ENCODE peak calls at places on chromosomes 16 and 17, in eight cellular contexts. One of them, this sample, is unnamed.

GRCh38 chr17:80770881-80771611 is 220.6 kb upstream of the CHMP6 start:
- DNase-seq in hypothalamus: no peak
- DNase-seq in heart right ventricle: no peak
- DNase-seq in brain microvascular endothelial cell: no peak
- DNase-seq in stimulated activated CD4-positive, alpha-beta T cell treated with anti-CD3 and anti-CD28 coated beads, TNF-alpha, amount 100 ng/mL, for 48 hours: no peak
- DNase-seq in stimulated activated CD8-positive, alpha-beta memory T cell treated with anti-CD3 and anti-CD28 coated beads, Interleukin-4, amount 100 ng/mL, for 48 hours: no peak
- DNase-seq in HAP-1: no peak
- DNase-seq in amniotic epithelial cell: no peak
- DNase-seq in this sample: no peak

GRCh38 chr17:57463103-57463885 is 207.0 kb downstream of the MSI2 start:
- DNase-seq in amniotic epithelial cell: peak
- DNase-seq in heart right ventricle: no peak
- DNase-seq in hypothalamus: no peak
- DNase-seq in stimulated activated CD8-positive, alpha-beta memory T cell treated with anti-CD3 and anti-CD28 coated beads, Interleukin-4, amount 100 ng/mL, for 48 hours: peak
- DNase-seq in stimulated activated CD4-positive, alpha-beta T cell treated with anti-CD3 and anti-CD28 coated beads, TNF-alpha, amount 100 ng/mL, for 48 hours: peak
- DNase-seq in HAP-1: no peak
- DNase-seq in brain microvascular endothelial cell: peak
- DNase-seq in this sample: peak

GRCh38 chr17:4365628-4366311 is 705 bp downstream of the UBE2G1 start:
- DNase-seq in heart right ventricle: peak
- DNase-seq in HAP-1: peak
- DNase-seq in hypothalamus: no peak
- DNase-seq in brain microvascular endothelial cell: no peak
- DNase-seq in amniotic epithelial cell: no peak
- DNase-seq in stimulated activated CD4-positive, alpha-beta T cell treated with anti-CD3 and anti-CD28 coated beads, TNF-alpha, amount 100 ng/mL, for 48 hours: no peak
- DNase-seq in stimulated activated CD8-positive, alpha-beta memory T cell treated with anti-CD3 and anti-CD28 coated beads, Interleukin-4, amount 100 ng/mL, for 48 hours: peak
- DNase-seq in this sample: no peak

GRCh38 chr17:45813051-45813731 is 29.1 kb downstream of the CRHR1 start:
- DNase-seq in HAP-1: no peak
- DNase-seq in heart right ventricle: no peak
- DNase-seq in amniotic epithelial cell: no peak
- DNase-seq in stimulated activated CD4-positive, alpha-beta T cell treated with anti-CD3 and anti-CD28 coated beads, TNF-alpha, amount 100 ng/mL, for 48 hours: no peak
- DNase-seq in hypothalamus: no peak
- DNase-seq in brain microvascular endothelial cell: no peak
- DNase-seq in stimulated activated CD8-positive, alpha-beta memory T cell treated with anti-CD3 and anti-CD28 coated beads, Interleukin-4, amount 100 ng/mL, for 48 hours: no peak
- DNase-seq in this sample: no peak

GRCh38 chr17:1196946-1197345 is 17.2 kb upstream of the ABR start:
- DNase-seq in HAP-1: no peak
- DNase-seq in heart right ventricle: no peak
- DNase-seq in brain microvascular endothelial cell: no peak
- DNase-seq in stimulated activated CD8-positive, alpha-beta memory T cell treated with anti-CD3 and anti-CD28 coated beads, Interleukin-4, amount 100 ng/mL, for 48 hours: no peak
- DNase-seq in hypothalamus: no peak
- DNase-seq in stimulated activated CD4-positive, alpha-beta T cell treated with anti-CD3 and anti-CD28 coated beads, TNF-alpha, amount 100 ng/mL, for 48 hours: no peak
- DNase-seq in amniotic epithelial cell: no peak
- DNase-seq in this sample: no peak

GRCh38 chr17:1555618-1556471 is 6.7 kb downstream of the PITPNA start:
- DNase-seq in stimulated activated CD4-positive, alpha-beta T cell treated with anti-CD3 and anti-CD28 coated beads, TNF-alpha, amount 100 ng/mL, for 48 hours: no peak
- DNase-seq in hypothalamus: no peak
- DNase-seq in amniotic epithelial cell: no peak
- DNase-seq in brain microvascular endothelial cell: no peak
- DNase-seq in heart right ventricle: no peak
- DNase-seq in HAP-1: no peak
- DNase-seq in stimulated activated CD8-positive, alpha-beta memory T cell treated with anti-CD3 and anti-CD28 coated beads, Interleukin-4, amount 100 ng/mL, for 48 hours: no peak
- DNase-seq in this sample: no peak

GRCh38 chr17:77941004-77941403 is 17.5 kb upstream of the TNRC6C start:
- DNase-seq in heart right ventricle: no peak
- DNase-seq in stimulated activated CD4-positive, alpha-beta T cell treated with anti-CD3 and anti-CD28 coated beads, TNF-alpha, amount 100 ng/mL, for 48 hours: no peak
- DNase-seq in HAP-1: no peak
- DNase-seq in brain microvascular endothelial cell: no peak
- DNase-seq in amniotic epithelial cell: no peak
- DNase-seq in hypothalamus: no peak
- DNase-seq in stimulated activated CD8-positive, alpha-beta memory T cell treated with anti-CD3 and anti-CD28 coated beads, Interleukin-4, amount 100 ng/mL, for 48 hours: no peak
- DNase-seq in this sample: no peak

GRCh38 chr16:90077757-90078593 is 844 bp upstream of the PRDM7 start:
- DNase-seq in stimulated activated CD8-positive, alpha-beta memory T cell treated with anti-CD3 and anti-CD28 coated beads, Interleukin-4, amount 100 ng/mL, for 48 hours: no peak
- DNase-seq in hypothalamus: no peak
- DNase-seq in amniotic epithelial cell: peak
- DNase-seq in HAP-1: no peak
- DNase-seq in heart right ventricle: no peak
- DNase-seq in brain microvascular endothelial cell: no peak
- DNase-seq in stimulated activated CD4-positive, alpha-beta T cell treated with anti-CD3 and anti-CD28 coated beads, TNF-alpha, amount 100 ng/mL, for 48 hours: no peak
- DNase-seq in this sample: no peak

GRCh38 chr16:22969567-22969966 is 155.6 kb downstream of the HS3ST2 start:
- DNase-seq in amniotic epithelial cell: no peak
- DNase-seq in hypothalamus: no peak
- DNase-seq in heart right ventricle: no peak
- DNase-seq in stimulated activated CD8-positive, alpha-beta memory T cell treated with anti-CD3 and anti-CD28 coated beads, Interleukin-4, amount 100 ng/mL, for 48 hours: no peak
- DNase-seq in stimulated activated CD4-positive, alpha-beta T cell treated with anti-CD3 and anti-CD28 coated beads, TNF-alpha, amount 100 ng/mL, for 48 hours: no peak
- DNase-seq in HAP-1: no peak
- DNase-seq in brain microvascular endothelial cell: no peak
- DNase-seq in this sample: no peak

GRCh38 chr16:86664518-86665318 is 86.4 kb downstream of the FOXL1 start:
- DNase-seq in heart right ventricle: no peak
- DNase-seq in hypothalamus: no peak
- DNase-seq in stimulated activated CD8-positive, alpha-beta memory T cell treated with anti-CD3 and anti-CD28 coated beads, Interleukin-4, amount 100 ng/mL, for 48 hours: peak
- DNase-seq in stimulated activated CD4-positive, alpha-beta T cell treated with anti-CD3 and anti-CD28 coated beads, TNF-alpha, amount 100 ng/mL, for 48 hours: peak
- DNase-seq in HAP-1: no peak
- DNase-seq in brain microvascular endothelial cell: peak
- DNase-seq in amniotic epithelial cell: peak
- DNase-seq in this sample: peak

GRCh38 chr16:2166263-2167080 is 10.9 kb downstream of the TRAF7 start:
- DNase-seq in amniotic epithelial cell: no peak
- DNase-seq in heart right ventricle: no peak
- DNase-seq in stimulated activated CD4-positive, alpha-beta T cell treated with anti-CD3 and anti-CD28 coated beads, TNF-alpha, amount 100 ng/mL, for 48 hours: no peak
- DNase-seq in HAP-1: no peak
- DNase-seq in brain microvascular endothelial cell: no peak
- DNase-seq in stimulated activated CD8-positive, alpha-beta memory T cell treated with anti-CD3 and anti-CD28 coated beads, Interleukin-4, amount 100 ng/mL, for 48 hours: no peak
- DNase-seq in hypothalamus: no peak
- DNase-seq in this sample: no peak

GRCh38 chr16:25735645-25736044 is 43.9 kb downstream of the HS3ST4 start:
- DNase-seq in stimulated activated CD4-positive, alpha-beta T cell treated with anti-CD3 and anti-CD28 coated beads, TNF-alpha, amount 100 ng/mL, for 48 hours: no peak
- DNase-seq in stimulated activated CD8-positive, alpha-beta memory T cell treated with anti-CD3 and anti-CD28 coated beads, Interleukin-4, amount 100 ng/mL, for 48 hours: no peak
- DNase-seq in hypothalamus: no peak
- DNase-seq in brain microvascular endothelial cell: no peak
- DNase-seq in HAP-1: no peak
- DNase-seq in amniotic epithelial cell: no peak
- DNase-seq in heart right ventricle: no peak
- DNase-seq in this sample: no peak

GRCh38 chr17:8376302-8377067 is at the start of gene KRABD2:
- DNase-seq in heart right ventricle: peak
- DNase-seq in amniotic epithelial cell: peak
- DNase-seq in stimulated activated CD4-positive, alpha-beta T cell treated with anti-CD3 and anti-CD28 coated beads, TNF-alpha, amount 100 ng/mL, for 48 hours: peak
- DNase-seq in HAP-1: peak
- DNase-seq in brain microvascular endothelial cell: peak
- DNase-seq in hypothalamus: peak
- DNase-seq in stimulated activated CD8-positive, alpha-beta memory T cell treated with anti-CD3 and anti-CD28 coated beads, Interleukin-4, amount 100 ng/mL, for 48 hours: peak
- DNase-seq in this sample: peak

GRCh38 chr17:40110026-40110425 is 9.6 kb upstream of the NR1D1 start:
- DNase-seq in brain microvascular endothelial cell: no peak
- DNase-seq in stimulated activated CD4-positive, alpha-beta T cell treated with anti-CD3 and anti-CD28 coated beads, TNF-alpha, amount 100 ng/mL, for 48 hours: no peak
- DNase-seq in stimulated activated CD8-positive, alpha-beta memory T cell treated with anti-CD3 and anti-CD28 coated beads, Interleukin-4, amount 100 ng/mL, for 48 hours: no peak
- DNase-seq in hypothalamus: no peak
- DNase-seq in heart right ventricle: no peak
- DNase-seq in amniotic epithelial cell: no peak
- DNase-seq in HAP-1: peak
- DNase-seq in this sample: no peak

GRCh38 chr17:77842148-77842905 is 116.2 kb upstream of the TNRC6C start:
- DNase-seq in hypothalamus: no peak
- DNase-seq in stimulated activated CD8-positive, alpha-beta memory T cell treated with anti-CD3 and anti-CD28 coated beads, Interleukin-4, amount 100 ng/mL, for 48 hours: peak
- DNase-seq in amniotic epithelial cell: no peak
- DNase-seq in heart right ventricle: no peak
- DNase-seq in HAP-1: no peak
- DNase-seq in brain microvascular endothelial cell: peak
- DNase-seq in stimulated activated CD4-positive, alpha-beta T cell treated with anti-CD3 and anti-CD28 coated beads, TNF-alpha, amount 100 ng/mL, for 48 hours: no peak
- DNase-seq in this sample: peak

GRCh38 chr16:75695708-75696107 is 5.6 kb downstream of the DUXB start:
- DNase-seq in stimulated activated CD4-positive, alpha-beta T cell treated with anti-CD3 and anti-CD28 coated beads, TNF-alpha, amount 100 ng/mL, for 48 hours: no peak
- DNase-seq in stimulated activated CD8-positive, alpha-beta memory T cell treated with anti-CD3 and anti-CD28 coated beads, Interleukin-4, amount 100 ng/mL, for 48 hours: no peak
- DNase-seq in HAP-1: no peak
- DNase-seq in amniotic epithelial cell: no peak
- DNase-seq in heart right ventricle: no peak
- DNase-seq in brain microvascular endothelial cell: no peak
- DNase-seq in hypothalamus: no peak
- DNase-seq in this sample: no peak

GRCh38 chr16:4608704-4608980 is 6.0 kb downstream of the UBALD1 start:
- DNase-seq in brain microvascular endothelial cell: no peak
- DNase-seq in HAP-1: no peak
- DNase-seq in stimulated activated CD4-positive, alpha-beta T cell treated with anti-CD3 and anti-CD28 coated beads, TNF-alpha, amount 100 ng/mL, for 48 hours: no peak
- DNase-seq in hypothalamus: no peak
- DNase-seq in stimulated activated CD8-positive, alpha-beta memory T cell treated with anti-CD3 and anti-CD28 coated beads, Interleukin-4, amount 100 ng/mL, for 48 hours: no peak
- DNase-seq in amniotic epithelial cell: no peak
- DNase-seq in heart right ventricle: no peak
- DNase-seq in this sample: no peak

GRCh38 chr16:11329080-11329491 is 16.2 kb upstream of the RMI2 start:
- DNase-seq in stimulated activated CD8-positive, alpha-beta memory T cell treated with anti-CD3 and anti-CD28 coated beads, Interleukin-4, amount 100 ng/mL, for 48 hours: no peak
- DNase-seq in hypothalamus: no peak
- DNase-seq in stimulated activated CD4-positive, alpha-beta T cell treated with anti-CD3 and anti-CD28 coated beads, TNF-alpha, amount 100 ng/mL, for 48 hours: no peak
- DNase-seq in brain microvascular endothelial cell: no peak
- DNase-seq in heart right ventricle: no peak
- DNase-seq in amniotic epithelial cell: peak
- DNase-seq in HAP-1: peak
- DNase-seq in this sample: no peak

GRCh38 chr16:80084163-80084562 is 456.6 kb upstream of the DYNLRB2 start:
- DNase-seq in brain microvascular endothelial cell: no peak
- DNase-seq in heart right ventricle: no peak
- DNase-seq in HAP-1: no peak
- DNase-seq in hypothalamus: no peak
- DNase-seq in amniotic epithelial cell: peak
- DNase-seq in stimulated activated CD8-positive, alpha-beta memory T cell treated with anti-CD3 and anti-CD28 coated beads, Interleukin-4, amount 100 ng/mL, for 48 hours: no peak
- DNase-seq in stimulated activated CD4-positive, alpha-beta T cell treated with anti-CD3 and anti-CD28 coated beads, TNF-alpha, amount 100 ng/mL, for 48 hours: no peak
- DNase-seq in this sample: no peak

GRCh38 chr16:85123891-85124635 is 11.8 kb upstream of the CIBAR2 start:
- DNase-seq in HAP-1: no peak
- DNase-seq in heart right ventricle: peak
- DNase-seq in stimulated activated CD4-positive, alpha-beta T cell treated with anti-CD3 and anti-CD28 coated beads, TNF-alpha, amount 100 ng/mL, for 48 hours: no peak
- DNase-seq in stimulated activated CD8-positive, alpha-beta memory T cell treated with anti-CD3 and anti-CD28 coated beads, Interleukin-4, amount 100 ng/mL, for 48 hours: no peak
- DNase-seq in brain microvascular endothelial cell: peak
- DNase-seq in hypothalamus: no peak
- DNase-seq in amniotic epithelial cell: no peak
- DNase-seq in this sample: no peak

GRCh38 chr16:23182206-23182674 is 305 bp upstream of the SCNN1G start:
- DNase-seq in heart right ventricle: peak
- DNase-seq in HAP-1: peak
- DNase-seq in stimulated activated CD4-positive, alpha-beta T cell treated with anti-CD3 and anti-CD28 coated beads, TNF-alpha, amount 100 ng/mL, for 48 hours: peak
- DNase-seq in amniotic epithelial cell: peak
- DNase-seq in brain microvascular endothelial cell: peak
- DNase-seq in stimulated activated CD8-positive, alpha-beta memory T cell treated with anti-CD3 and anti-CD28 coated beads, Interleukin-4, amount 100 ng/mL, for 48 hours: peak
- DNase-seq in hypothalamus: peak
- DNase-seq in this sample: peak

GRCh38 chr16:30896890-30897730 is 696 bp downstream of the CTF1 start:
- DNase-seq in hypothalamus: peak
- DNase-seq in stimulated activated CD4-positive, alpha-beta T cell treated with anti-CD3 and anti-CD28 coated beads, TNF-alpha, amount 100 ng/mL, for 48 hours: peak
- DNase-seq in heart right ventricle: peak
- DNase-seq in amniotic epithelial cell: peak
- DNase-seq in brain microvascular endothelial cell: peak
- DNase-seq in stimulated activated CD8-positive, alpha-beta memory T cell treated with anti-CD3 and anti-CD28 coated beads, Interleukin-4, amount 100 ng/mL, for 48 hours: peak
- DNase-seq in HAP-1: peak
- DNase-seq in this sample: peak

GRCh38 chr16:66439051-66439730 is 12.1 kb downstream of the BEAN1 start:
- DNase-seq in amniotic epithelial cell: no peak
- DNase-seq in stimulated activated CD8-positive, alpha-beta memory T cell treated with anti-CD3 and anti-CD28 coated beads, Interleukin-4, amount 100 ng/mL, for 48 hours: no peak
- DNase-seq in heart right ventricle: no peak
- DNase-seq in hypothalamus: no peak
- DNase-seq in stimulated activated CD4-positive, alpha-beta T cell treated with anti-CD3 and anti-CD28 coated beads, TNF-alpha, amount 100 ng/mL, for 48 hours: no peak
- DNase-seq in brain microvascular endothelial cell: no peak
- DNase-seq in HAP-1: no peak
- DNase-seq in this sample: no peak

GRCh38 chr17:76644995-76645394 is 1.4 kb upstream of the ST6GALNAC1 start:
- DNase-seq in heart right ventricle: no peak
- DNase-seq in hypothalamus: no peak
- DNase-seq in brain microvascular endothelial cell: no peak
- DNase-seq in stimulated activated CD8-positive, alpha-beta memory T cell treated with anti-CD3 and anti-CD28 coated beads, Interleukin-4, amount 100 ng/mL, for 48 hours: no peak
- DNase-seq in HAP-1: no peak
- DNase-seq in stimulated activated CD4-positive, alpha-beta T cell treated with anti-CD3 and anti-CD28 coated beads, TNF-alpha, amount 100 ng/mL, for 48 hours: no peak
- DNase-seq in amniotic epithelial cell: no peak
- DNase-seq in this sample: no peak

GRCh38 chr17:34400301-34400931 is 37.4 kb upstream of the CCL1 start:
- DNase-seq in brain microvascular endothelial cell: no peak
- DNase-seq in HAP-1: no peak
- DNase-seq in amniotic epithelial cell: no peak
- DNase-seq in stimulated activated CD4-positive, alpha-beta T cell treated with anti-CD3 and anti-CD28 coated beads, TNF-alpha, amount 100 ng/mL, for 48 hours: no peak
- DNase-seq in stimulated activated CD8-positive, alpha-beta memory T cell treated with anti-CD3 and anti-CD28 coated beads, Interleukin-4, amount 100 ng/mL, for 48 hours: no peak
- DNase-seq in hypothalamus: no peak
- DNase-seq in heart right ventricle: no peak
- DNase-seq in this sample: no peak

GRCh38 chr17:77717941-77718668 is 240.4 kb upstream of the TNRC6C start:
- DNase-seq in brain microvascular endothelial cell: no peak
- DNase-seq in amniotic epithelial cell: no peak
- DNase-seq in heart right ventricle: no peak
- DNase-seq in stimulated activated CD8-positive, alpha-beta memory T cell treated with anti-CD3 and anti-CD28 coated beads, Interleukin-4, amount 100 ng/mL, for 48 hours: no peak
- DNase-seq in HAP-1: peak
- DNase-seq in stimulated activated CD4-positive, alpha-beta T cell treated with anti-CD3 and anti-CD28 coated beads, TNF-alpha, amount 100 ng/mL, for 48 hours: no peak
- DNase-seq in hypothalamus: no peak
- DNase-seq in this sample: no peak

GRCh38 chr17:61294777-61295176 is 104.9 kb upstream of the TBX2 start:
- DNase-seq in stimulated activated CD8-positive, alpha-beta memory T cell treated with anti-CD3 and anti-CD28 coated beads, Interleukin-4, amount 100 ng/mL, for 48 hours: no peak
- DNase-seq in HAP-1: no peak
- DNase-seq in heart right ventricle: no peak
- DNase-seq in stimulated activated CD4-positive, alpha-beta T cell treated with anti-CD3 and anti-CD28 coated beads, TNF-alpha, amount 100 ng/mL, for 48 hours: no peak
- DNase-seq in amniotic epithelial cell: peak
- DNase-seq in brain microvascular endothelial cell: peak
- DNase-seq in hypothalamus: no peak
- DNase-seq in this sample: no peak

GRCh38 chr17:79843475-79843916 is 4.3 kb upstream of the CBX4 start:
- DNase-seq in stimulated activated CD4-positive, alpha-beta T cell treated with anti-CD3 and anti-CD28 coated beads, TNF-alpha, amount 100 ng/mL, for 48 hours: no peak
- DNase-seq in stimulated activated CD8-positive, alpha-beta memory T cell treated with anti-CD3 and anti-CD28 coated beads, Interleukin-4, amount 100 ng/mL, for 48 hours: peak
- DNase-seq in HAP-1: no peak
- DNase-seq in brain microvascular endothelial cell: no peak
- DNase-seq in heart right ventricle: peak
- DNase-seq in hypothalamus: no peak
- DNase-seq in amniotic epithelial cell: no peak
- DNase-seq in this sample: peak

GRCh38 chr17:62998665-62999393 is 32.8 kb downstream of the TANC2 start:
- DNase-seq in stimulated activated CD8-positive, alpha-beta memory T cell treated with anti-CD3 and anti-CD28 coated beads, Interleukin-4, amount 100 ng/mL, for 48 hours: no peak
- DNase-seq in brain microvascular endothelial cell: no peak
- DNase-seq in HAP-1: no peak
- DNase-seq in hypothalamus: no peak
- DNase-seq in stimulated activated CD4-positive, alpha-beta T cell treated with anti-CD3 and anti-CD28 coated beads, TNF-alpha, amount 100 ng/mL, for 48 hours: no peak
- DNase-seq in heart right ventricle: no peak
- DNase-seq in amniotic epithelial cell: no peak
- DNase-seq in this sample: no peak

GRCh38 chr17:41498276-41498675 is 7.1 kb downstream of the KRT13 start:
- DNase-seq in HAP-1: no peak
- DNase-seq in brain microvascular endothelial cell: no peak
- DNase-seq in hypothalamus: no peak
- DNase-seq in stimulated activated CD4-positive, alpha-beta T cell treated with anti-CD3 and anti-CD28 coated beads, TNF-alpha, amount 100 ng/mL, for 48 hours: no peak
- DNase-seq in stimulated activated CD8-positive, alpha-beta memory T cell treated with anti-CD3 and anti-CD28 coated beads, Interleukin-4, amount 100 ng/mL, for 48 hours: no peak
- DNase-seq in heart right ventricle: no peak
- DNase-seq in amniotic epithelial cell: no peak
- DNase-seq in this sample: no peak